ENCODE peak calls at places on chromosome 20, in five cellular contexts. D is AG10803, G is cardiac fibroblast, V is left ventricle myocardium inferior, J is GM12865. E is an unnamed sample.

GRCh38 chr20:50146732-50147662 is 6.5 kb downstream of the PEDS1 start:
- DNase-seq in D (no peak), G (peak; percentile 55), V (no peak), J (peak; percentile 81), E (peak; percentile 75)

GRCh38 chr20:39879296-39879695 is 809.7 kb downstream of the MAFB start:
- DNase-seq in D (peak; percentile 45), G (no peak), V (no peak), J (no peak), E (no peak)

GRCh38 chr20:31953749-31954148 is 1.9 kb upstream of the PDRG1 start:
- DNase-seq in D (no peak), G (no peak), V (no peak), J (no peak), E (no peak)

GRCh38 chr20:16243470-16243869 is 329.8 kb downstream of the KIF16B start:
- DNase-seq in D (no peak), G (no peak), V (no peak), J (peak; percentile 25), E (no peak)

GRCh38 chr20:48463916-48464315 is 363.9 kb downstream of the PREX1 start:
- DNase-seq in D (peak; percentile 29), G (peak; percentile 7), V (no peak), J (no peak), E (no peak)

GRCh38 chr20:62360854-62361798 is 6.0 kb downstream of the LAMA5 start:
- DNase-seq in D (no peak), G (peak; percentile 25), V (peak; percentile 34), J (no peak), E (no peak)

GRCh38 chr20:25272223-25273000 is 24.5 kb downstream of the PYGB start:
- DNase-seq in D (no peak), G (no peak), V (peak; percentile 7), J (no peak), E (no peak)

GRCh38 chr20:32485126-32485769 is 99.9 kb downstream of the NOL4L start:
- DNase-seq in D (peak; percentile 81), G (peak; percentile 88), V (peak; percentile 77), J (peak; percentile 79), E (peak; percentile 82)

GRCh38 chr20:61562897-61563504 is 310.9 kb downstream of the CDH4 start:
- DNase-seq in D (no peak), G (no peak), V (no peak), J (no peak), E (no peak)

GRCh38 chr20:35133735-35134134 is 13.4 kb downstream of the EDEM2 start:
- DNase-seq in D (no peak), G (peak; percentile 67), V (no peak), J (no peak), E (no peak)

GRCh38 chr20:7849675-7850074 is 90.6 kb downstream of the HAO1 start:
- DNase-seq in D (no peak), G (no peak), V (no peak), J (no peak), E (no peak)

DNA sequence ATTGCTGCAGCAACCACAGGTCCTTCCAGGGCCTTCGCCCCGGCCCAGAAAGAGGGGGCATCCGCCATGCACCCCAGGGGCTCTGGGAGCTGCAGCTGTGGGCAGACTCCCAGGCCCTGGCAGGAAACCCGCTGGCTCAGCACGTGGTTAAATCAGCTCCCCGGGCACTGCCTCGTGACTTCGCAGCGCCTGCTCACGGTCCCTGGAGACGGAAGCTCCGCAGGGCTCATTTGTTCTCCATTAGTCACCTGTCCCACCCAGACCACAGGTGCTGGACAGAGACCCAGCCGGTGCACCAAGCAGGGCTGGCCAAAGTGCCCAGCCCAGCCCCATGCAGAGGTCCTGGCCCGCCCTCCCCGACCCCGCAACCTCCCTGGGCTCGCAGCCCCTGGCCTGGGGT is 14.7 kb downstream of the KCNQ2 start:
- DNase-seq in D (peak; percentile 28), G (peak; percentile 59), V (peak; percentile 55), J (no peak), E (no peak)
- TF ChIP-seq CTCF in D (no peak), G (no peak), V (no peak), J (no peak), E (no peak)

GRCh38 chr20:20017001-20017851 is at the start of gene NAA20:
- DNase-seq in D (peak; percentile 91), G (peak; percentile 93), V (peak; percentile 94), J (peak; percentile 96), E (peak; percentile 96)

GRCh38 chr20:20014659-20015058 is 2.5 kb upstream of the NAA20 start:
- DNase-seq in D (no peak), G (peak; percentile 44), V (no peak), J (no peak), E (no peak)

GRCh38 chr20:20018366-20018765 is 1.2 kb downstream of the NAA20 start:
- DNase-seq in D (no peak), G (no peak), V (no peak), J (no peak), E (no peak)

GRCh38 chr20:20019123-20019522 is 2.0 kb downstream of the NAA20 start:
- DNase-seq in D (no peak), G (no peak), V (no peak), J (no peak), E (no peak)

DNA sequence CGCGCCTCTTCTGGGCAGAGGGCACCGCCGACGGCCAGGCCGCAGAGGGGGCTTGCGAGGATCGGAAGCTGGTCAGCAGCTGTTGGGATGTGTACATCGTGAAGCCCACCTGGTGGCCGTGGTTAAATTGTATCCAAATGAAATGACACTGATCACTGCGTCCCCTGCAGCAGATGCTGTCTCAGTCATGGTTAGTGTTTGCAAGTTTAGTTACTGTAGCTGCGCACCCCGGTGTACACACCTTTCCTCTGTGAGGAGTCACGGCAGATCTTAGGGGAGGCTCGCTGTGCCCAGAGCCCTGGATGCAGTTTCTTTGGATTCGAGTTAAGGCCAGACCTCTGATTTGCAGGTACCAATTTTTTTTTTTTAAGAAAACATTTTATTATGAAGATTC is 687 bp downstream of the NAA20 start:
- DNase-seq in D (no peak), G (no peak), V (no peak), J (peak; percentile 21), E (no peak)
- TF ChIP-seq CTCF in D (no peak), G (no peak), V (no peak), J (no peak), E (no peak)

GRCh38 chr20:45448250-45448649 is 21.3 kb upstream of the WFDC2 start:
- DNase-seq in D (no peak), G (no peak), V (no peak), J (no peak), E (no peak)

GRCh38 chr20:45441746-45442145 is 25.8 kb downstream of the PIGT start:
- DNase-seq in D (no peak), G (no peak), V (no peak), J (no peak), E (no peak)

GRCh38 chr20:45449528-45449927 is 20.0 kb upstream of the WFDC2 start:
- DNase-seq in D (no peak), G (no peak), V (no peak), J (no peak), E (no peak)

GRCh38 chr20:45444050-45444449 is 25.5 kb upstream of the WFDC2 start:
- DNase-seq in D (no peak), G (no peak), V (no peak), J (no peak), E (no peak)

GRCh38 chr20:45445805-45446562 is 23.6 kb upstream of the WFDC2 start:
- DNase-seq in D (peak; percentile 9), G (peak; percentile 28), V (no peak), J (peak; percentile 47), E (peak; percentile 43)
- TF ChIP-seq CTCF in D (peak; percentile 60), G (peak; percentile 69), V (peak; percentile 41), J (peak; percentile 75), E (peak; percentile 65)

GRCh38 chr20:52536040-52536439 is 344.5 kb upstream of the ZFP64 start:
- DNase-seq in D (no peak), G (no peak), V (no peak), J (no peak), E (no peak)

GRCh38 chr20:52536841-52537400 is 345.3 kb upstream of the ZFP64 start:
- DNase-seq in D (no peak), G (no peak), V (no peak), J (no peak), E (no peak)

GRCh38 chr20:52540489-52540888 is 348.9 kb upstream of the ZFP64 start:
- DNase-seq in D (no peak), G (no peak), V (no peak), J (no peak), E (no peak)

DNA sequence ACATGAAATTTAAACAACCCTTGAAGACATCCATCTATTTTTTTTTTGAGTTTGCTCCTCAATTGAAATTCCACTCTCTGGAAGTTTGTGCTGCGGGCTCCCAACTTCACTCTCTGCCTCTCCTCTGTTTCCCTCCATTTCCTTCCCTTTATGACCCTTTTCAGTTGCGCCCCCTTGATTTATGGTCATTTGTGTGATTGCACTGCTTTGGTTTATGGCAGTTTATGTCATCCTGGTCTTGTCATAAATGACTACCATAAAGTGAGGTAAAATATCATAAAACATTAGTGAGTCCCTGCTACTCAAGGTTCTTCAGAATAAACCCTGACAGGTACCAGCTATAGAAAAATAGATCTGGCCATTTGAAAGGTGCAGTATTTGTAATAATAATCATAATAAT is 348.3 kb upstream of the ZFP64 start:
- DNase-seq in D (no peak), G (no peak), V (no peak), J (no peak), E (no peak)
- TF ChIP-seq CTCF in D (no peak), G (no peak), V (no peak), J (no peak), E (no peak)

GRCh38 chr20:19787366-19787765 is 29.3 kb downstream of the RIN2 start:
- DNase-seq in D (peak; percentile 65), G (no peak), V (no peak), J (no peak), E (no peak)

GRCh38 chr20:19791887-19792286 is 33.8 kb downstream of the RIN2 start:
- DNase-seq in D (no peak), G (no peak), V (no peak), J (no peak), E (no peak)

GRCh38 chr20:19786311-19786710 is 28.3 kb downstream of the RIN2 start:
- DNase-seq in D (peak; percentile 98), G (peak; percentile 96), V (peak; percentile 59), J (no peak), E (no peak)

GRCh38 chr20:19789446-19789845 is 31.4 kb downstream of the RIN2 start:
- DNase-seq in D (no peak), G (peak; percentile 13), V (no peak), J (no peak), E (no peak)

GRCh38 chr20:19789009-19789408 is 31.0 kb downstream of the RIN2 start:
- DNase-seq in D (no peak), G (no peak), V (no peak), J (no peak), E (no peak)
- TF ChIP-seq CTCF in D (no peak), G (no peak), V (no peak), J (no peak), E (no peak)

DNA sequence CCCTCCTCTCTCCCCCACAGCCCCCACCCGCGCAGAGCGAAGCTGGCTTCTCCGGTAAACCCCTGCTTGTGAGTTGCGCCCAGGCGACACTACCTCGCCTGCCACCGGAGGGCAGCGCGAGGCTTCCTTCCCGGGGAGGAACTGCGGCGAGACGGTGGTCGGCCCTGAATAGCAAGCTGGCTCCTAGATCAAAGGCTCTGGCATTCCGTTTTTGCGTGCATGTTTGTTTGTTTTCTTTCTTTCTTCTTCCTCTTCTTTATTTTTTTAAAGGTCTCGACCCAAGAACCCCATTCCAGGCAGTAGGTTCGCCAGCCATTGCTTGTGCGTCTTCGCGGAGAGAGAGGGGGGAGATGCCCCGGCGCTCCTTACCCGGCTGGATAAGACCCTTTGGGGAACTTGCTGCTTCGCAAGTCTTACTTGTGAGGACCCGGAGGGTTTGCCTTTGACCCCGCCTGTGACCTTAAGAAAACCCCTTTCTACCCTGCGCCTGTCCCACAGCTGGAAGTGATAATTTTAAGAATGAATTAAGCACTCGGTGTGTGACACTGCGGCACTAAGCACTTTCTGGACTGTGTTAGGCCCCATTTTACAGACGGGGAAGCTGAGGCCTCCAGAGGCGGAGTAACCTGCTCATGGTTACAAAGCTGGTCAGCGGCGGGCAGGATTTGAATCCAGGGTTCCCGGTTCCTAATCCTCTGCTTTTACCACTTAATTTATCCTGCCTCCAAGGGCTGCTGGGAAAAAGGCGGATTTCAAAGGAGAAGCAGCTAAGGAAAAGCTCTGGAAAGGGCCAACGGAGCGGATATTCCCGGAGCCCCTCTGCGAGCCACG is 92.6 kb upstream of the SIRPA start:
- DNase-seq in D (peak; percentile 71), G (peak; percentile 74), V (peak; percentile 65), J (peak; percentile 52), E (peak; percentile 83)
- TF ChIP-seq CTCF in D (peak; percentile 66), G (peak; percentile 74), V (peak; percentile 78), J (peak; percentile 50), E (peak; percentile 86)